ENCODE peak calls at places on chromosomes 7 and 10, in nine cellular contexts. One of them, this sample, is unnamed.

GRCh38 chr10:69912584-69912983 is 110.9 kb downstream of the COL13A1 start:
- DNase-seq in bronchial epithelial cell: no peak
- DNase-seq in AML-193: no peak
- DNase-seq in cardiac fibroblast: no peak
- DNase-seq in frontal cortex: no peak
- DNase-seq in head of caudate nucleus: no peak
- DNase-seq in Kasumi-1: no peak
- DNase-seq in foreskin fibroblast: no peak
- DNase-seq in uterus: peak
- DNase-seq in this sample: no peak

GRCh38 chr10:103241262-103242011 is 4.2 kb upstream of the RPEL1 start:
- DNase-seq in bronchial epithelial cell: peak
- DNase-seq in AML-193: peak
- DNase-seq in cardiac fibroblast: peak
- DNase-seq in frontal cortex: peak
- DNase-seq in head of caudate nucleus: no peak
- DNase-seq in Kasumi-1: peak
- DNase-seq in foreskin fibroblast: peak
- DNase-seq in uterus: no peak
- DNase-seq in this sample: peak

GRCh38 chr10:58280982-58281752 is 12.2 kb downstream of the CISD1 start:
- DNase-seq in bronchial epithelial cell: peak
- DNase-seq in AML-193: no peak
- DNase-seq in cardiac fibroblast: no peak
- DNase-seq in frontal cortex: no peak
- DNase-seq in head of caudate nucleus: no peak
- DNase-seq in Kasumi-1: no peak
- DNase-seq in foreskin fibroblast: no peak
- DNase-seq in uterus: no peak
- DNase-seq in this sample: no peak

GRCh38 chr10:118742787-118743186 is 12.0 kb downstream of the CACUL1 start:
- DNase-seq in bronchial epithelial cell: no peak
- DNase-seq in AML-193: no peak
- DNase-seq in cardiac fibroblast: peak
- DNase-seq in frontal cortex: no peak
- DNase-seq in head of caudate nucleus: no peak
- DNase-seq in Kasumi-1: no peak
- DNase-seq in foreskin fibroblast: no peak
- DNase-seq in uterus: no peak
- DNase-seq in this sample: no peak

GRCh38 chr7:81075150-81075549 is 156.3 kb upstream of the SEMA3C start:
- DNase-seq in bronchial epithelial cell: peak
- DNase-seq in AML-193: no peak
- DNase-seq in cardiac fibroblast: peak
- DNase-seq in frontal cortex: no peak
- DNase-seq in head of caudate nucleus: no peak
- DNase-seq in Kasumi-1: no peak
- DNase-seq in foreskin fibroblast: no peak
- DNase-seq in uterus: no peak
- DNase-seq in this sample: peak

GRCh38 chr7:129069021-129069420 is 14.1 kb upstream of the TNPO3 start:
- DNase-seq in bronchial epithelial cell: no peak
- DNase-seq in AML-193: peak
- DNase-seq in cardiac fibroblast: no peak
- DNase-seq in frontal cortex: no peak
- DNase-seq in head of caudate nucleus: no peak
- DNase-seq in Kasumi-1: peak
- DNase-seq in foreskin fibroblast: no peak
- DNase-seq in uterus: no peak
- DNase-seq in this sample: no peak

GRCh38 chr7:24435002-24435401 is 138.2 kb upstream of the PALS2 start:
- DNase-seq in bronchial epithelial cell: no peak
- DNase-seq in AML-193: no peak
- DNase-seq in cardiac fibroblast: no peak
- DNase-seq in frontal cortex: no peak
- DNase-seq in head of caudate nucleus: no peak
- DNase-seq in Kasumi-1: peak
- DNase-seq in foreskin fibroblast: no peak
- DNase-seq in uterus: no peak
- DNase-seq in this sample: no peak

GRCh38 chr7:1725766-1726630 is 55.9 kb downstream of the ELFN1 start:
- DNase-seq in bronchial epithelial cell: no peak
- DNase-seq in AML-193: no peak
- DNase-seq in cardiac fibroblast: no peak
- DNase-seq in frontal cortex: no peak
- DNase-seq in head of caudate nucleus: no peak
- DNase-seq in Kasumi-1: no peak
- DNase-seq in foreskin fibroblast: no peak
- DNase-seq in uterus: no peak
- DNase-seq in this sample: no peak

GRCh38 chr7:41224063-41224763 is 478.7 kb downstream of the INHBA start:
- DNase-seq in bronchial epithelial cell: peak
- DNase-seq in AML-193: no peak
- DNase-seq in cardiac fibroblast: peak
- DNase-seq in frontal cortex: no peak
- DNase-seq in head of caudate nucleus: no peak
- DNase-seq in Kasumi-1: no peak
- DNase-seq in foreskin fibroblast: peak
- DNase-seq in uterus: no peak
- DNase-seq in this sample: peak

GRCh38 chr7:115679976-115680375 is 350.6 kb downstream of the TFEC start:
- DNase-seq in bronchial epithelial cell: peak
- DNase-seq in AML-193: peak
- DNase-seq in cardiac fibroblast: peak
- DNase-seq in frontal cortex: no peak
- DNase-seq in head of caudate nucleus: peak
- DNase-seq in Kasumi-1: peak
- DNase-seq in foreskin fibroblast: peak
- DNase-seq in uterus: no peak
- DNase-seq in this sample: peak

GRCh38 chr7:44348300-44348699 is 22.9 kb upstream of the CAMK2B start:
- DNase-seq in bronchial epithelial cell: peak
- DNase-seq in AML-193: no peak
- DNase-seq in cardiac fibroblast: peak
- DNase-seq in frontal cortex: no peak
- DNase-seq in head of caudate nucleus: no peak
- DNase-seq in Kasumi-1: peak
- DNase-seq in foreskin fibroblast: peak
- DNase-seq in uterus: no peak
- DNase-seq in this sample: peak

GRCh38 chr7:90178592-90179279 is 24.5 kb downstream of the STEAP1 start:
- DNase-seq in bronchial epithelial cell: peak
- DNase-seq in AML-193: no peak
- DNase-seq in cardiac fibroblast: peak
- DNase-seq in frontal cortex: no peak
- DNase-seq in head of caudate nucleus: no peak
- DNase-seq in Kasumi-1: peak
- DNase-seq in foreskin fibroblast: peak
- DNase-seq in uterus: no peak
- DNase-seq in this sample: peak

GRCh38 chr7:132095111-132095765 is 481.0 kb downstream of the PLXNA4 start:
- DNase-seq in bronchial epithelial cell: no peak
- DNase-seq in AML-193: no peak
- DNase-seq in cardiac fibroblast: no peak
- DNase-seq in frontal cortex: no peak
- DNase-seq in head of caudate nucleus: no peak
- DNase-seq in Kasumi-1: no peak
- DNase-seq in foreskin fibroblast: no peak
- DNase-seq in uterus: no peak
- DNase-seq in this sample: no peak

This sample was measured in PC-3.